ENCODE peak calls at places on chromosomes 5 and 9, in ten cellular contexts. One of them, this sample, is unnamed. For H3K36me3, the result is how much of the 10 kb centered on the place peaks cover.

GRCh38 chr5:112709416-112709815 is 28.3 kb upstream of the APC start:
- DNase-seq in OCI-LY7: no peak
- DNase-seq in SJSA1: no peak
- DNase-seq in MM.1S: no peak
- DNase-seq in ovary: no peak
- DNase-seq in astrocyte: peak
- DNase-seq in cardiac muscle cell: no peak
- DNase-seq in HCT116: no peak
- DNase-seq in pancreas: no peak
- DNase-seq in body of pancreas: no peak
- DNase-seq in this sample: peak

GRCh38 chr9:120608421-120608820 is 28.5 kb upstream of the CDK5RAP2 start:
- DNase-seq in SJSA1: no peak
- DNase-seq in pancreas: no peak
- DNase-seq in ovary: no peak
- DNase-seq in OCI-LY7: no peak
- DNase-seq in astrocyte: peak
- DNase-seq in HCT116: no peak
- DNase-seq in cardiac muscle cell: no peak
- DNase-seq in MM.1S: no peak
- DNase-seq in body of pancreas: no peak
- DNase-seq in this sample: peak

GRCh38 chr5:1298067-1298551 is 3.2 kb upstream of the TERT start:
- DNase-seq in MM.1S: no peak
- DNase-seq in SJSA1: peak
- DNase-seq in astrocyte: no peak
- DNase-seq in pancreas: peak
- DNase-seq in cardiac muscle cell: no peak
- DNase-seq in ovary: no peak
- DNase-seq in OCI-LY7: no peak
- DNase-seq in body of pancreas: no peak
- DNase-seq in HCT116: no peak
- DNase-seq in this sample: no peak

GRCh38 chr9:7691909-7692308 is 107.7 kb downstream of the DMAC1 start:
- DNase-seq in body of pancreas: no peak
- DNase-seq in HCT116: no peak
- DNase-seq in astrocyte: no peak
- DNase-seq in pancreas: no peak
- DNase-seq in MM.1S: no peak
- DNase-seq in OCI-LY7: no peak
- DNase-seq in cardiac muscle cell: no peak
- DNase-seq in SJSA1: no peak
- DNase-seq in ovary: no peak
- DNase-seq in this sample: no peak

GRCh38 chr5:123180178-123180577 is 91.1 kb downstream of the PRDM6 start:
- DNase-seq in SJSA1: no peak
- DNase-seq in HCT116: no peak
- DNase-seq in MM.1S: no peak
- DNase-seq in pancreas: no peak
- DNase-seq in ovary: no peak
- DNase-seq in body of pancreas: no peak
- DNase-seq in cardiac muscle cell: no peak
- DNase-seq in astrocyte: peak
- DNase-seq in OCI-LY7: no peak
- DNase-seq in this sample: peak

GRCh38 chr9:97411789-97412627 is at the start of gene TDRD7:
- DNase-seq in ovary: peak
- DNase-seq in SJSA1: peak
- DNase-seq in HCT116: peak
- DNase-seq in MM.1S: peak
- DNase-seq in cardiac muscle cell: peak
- DNase-seq in body of pancreas: peak
- DNase-seq in astrocyte: peak
- DNase-seq in pancreas: peak
- DNase-seq in OCI-LY7: peak
- DNase-seq in this sample: peak

GRCh38 chr5:125461641-125462072 is 715.2 kb upstream of the ZNF608 start:
- DNase-seq in pancreas: no peak
- DNase-seq in body of pancreas: no peak
- DNase-seq in MM.1S: no peak
- DNase-seq in astrocyte: peak
- DNase-seq in OCI-LY7: no peak
- DNase-seq in HCT116: no peak
- DNase-seq in SJSA1: no peak
- DNase-seq in ovary: no peak
- DNase-seq in cardiac muscle cell: no peak
- DNase-seq in this sample: no peak

GRCh38 chr9:72952914-72953313 is at the start of gene ALDH1A1:
- DNase-seq in pancreas: no peak
- DNase-seq in SJSA1: no peak
- DNase-seq in cardiac muscle cell: peak
- DNase-seq in MM.1S: no peak
- DNase-seq in ovary: peak
- DNase-seq in OCI-LY7: peak
- DNase-seq in astrocyte: no peak
- DNase-seq in body of pancreas: peak
- DNase-seq in HCT116: no peak
- DNase-seq in this sample: no peak

GRCh38 chr5:100863736-100864135 is 39.3 kb downstream of the ST8SIA4 start:
- DNase-seq in ovary: no peak
- DNase-seq in HCT116: no peak
- DNase-seq in pancreas: no peak
- DNase-seq in cardiac muscle cell: no peak
- DNase-seq in astrocyte: no peak
- DNase-seq in SJSA1: no peak
- DNase-seq in MM.1S: no peak
- DNase-seq in OCI-LY7: no peak
- DNase-seq in body of pancreas: no peak
- DNase-seq in this sample: no peak

GRCh38 chr9:99353408-99353807 is 131.3 kb downstream of the SEC61B start:
- DNase-seq in SJSA1: no peak
- DNase-seq in MM.1S: no peak
- DNase-seq in HCT116: no peak
- DNase-seq in astrocyte: peak
- DNase-seq in body of pancreas: peak
- DNase-seq in ovary: no peak
- DNase-seq in OCI-LY7: no peak
- DNase-seq in pancreas: no peak
- DNase-seq in cardiac muscle cell: no peak
- DNase-seq in this sample: peak

GRCh38 chr9:130053504-130054427 is at the start of gene GPR107:
- DNase-seq in SJSA1: peak
- DNase-seq in ovary: peak
- DNase-seq in HCT116: peak
- DNase-seq in OCI-LY7: peak
- DNase-seq in MM.1S: peak
- DNase-seq in astrocyte: peak
- DNase-seq in cardiac muscle cell: peak
- DNase-seq in body of pancreas: peak
- DNase-seq in pancreas: peak
- DNase-seq in this sample: peak

GRCh38 chr5:60698316-60698715 is 1.6 kb downstream of the DEPDC1B start:
- DNase-seq in pancreas: no peak
- DNase-seq in astrocyte: no peak
- DNase-seq in HCT116: no peak
- DNase-seq in SJSA1: no peak
- DNase-seq in ovary: no peak
- DNase-seq in cardiac muscle cell: no peak
- DNase-seq in OCI-LY7: no peak
- DNase-seq in body of pancreas: no peak
- DNase-seq in MM.1S: no peak
- DNase-seq in this sample: peak

GRCh38 chr5:122424211-122424610 is 112.2 kb downstream of the SNCAIP start:
- DNase-seq in pancreas: no peak
- DNase-seq in HCT116: no peak
- DNase-seq in SJSA1: no peak
- DNase-seq in MM.1S: no peak
- DNase-seq in astrocyte: no peak
- DNase-seq in OCI-LY7: no peak
- DNase-seq in ovary: no peak
- DNase-seq in body of pancreas: no peak
- DNase-seq in cardiac muscle cell: no peak
- DNase-seq in this sample: no peak

GRCh38 chr9:114893622-114894021 is 36.8 kb downstream of the TNFSF8 start:
- DNase-seq in MM.1S: no peak
- DNase-seq in cardiac muscle cell: no peak
- DNase-seq in HCT116: no peak
- DNase-seq in body of pancreas: no peak
- DNase-seq in ovary: no peak
- DNase-seq in SJSA1: no peak
- DNase-seq in pancreas: no peak
- DNase-seq in OCI-LY7: no peak
- DNase-seq in astrocyte: peak
- DNase-seq in this sample: peak

DNA sequence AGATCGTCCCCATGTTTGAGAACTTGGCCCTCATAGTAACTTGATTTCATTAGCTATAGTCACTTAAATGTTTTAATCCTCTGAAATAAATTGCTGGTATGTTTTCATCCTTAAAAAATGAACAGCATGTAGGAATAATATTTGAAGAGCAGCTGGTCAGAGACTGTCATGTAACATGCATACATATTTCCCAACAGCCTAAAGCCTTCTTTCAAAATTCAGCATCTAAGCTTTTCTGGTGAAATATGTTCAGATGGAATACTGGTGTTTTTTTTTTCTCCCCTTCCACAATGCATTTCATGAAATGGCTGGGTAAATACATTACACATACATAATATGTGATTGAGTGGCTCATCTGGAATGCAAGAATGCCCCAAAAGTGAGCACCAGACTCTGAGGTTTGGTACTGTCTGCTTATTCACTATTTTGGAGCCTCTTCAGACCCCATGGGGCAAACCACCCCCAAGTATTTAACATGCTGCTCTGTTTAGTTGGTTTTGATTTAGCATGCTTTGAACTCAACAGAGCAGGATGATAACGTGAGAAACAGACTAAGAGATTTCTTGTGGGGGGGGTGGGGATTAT is 94.0 kb downstream of the SMARCA2 start:
- DNase-seq in ovary: no peak
- DNase-seq in body of pancreas: no peak
- DNase-seq in HCT116: no peak
- DNase-seq in SJSA1: no peak
- DNase-seq in OCI-LY7: no peak
- DNase-seq in MM.1S: no peak
- DNase-seq in pancreas: no peak
- DNase-seq in astrocyte: peak
- DNase-seq in cardiac muscle cell: no peak
- DNase-seq in this sample: peak
- H3K36me3 ChIP-seq in ovary: under half
- H3K36me3 ChIP-seq in body of pancreas: under half
- H3K36me3 ChIP-seq in HCT116: under half
- H3K36me3 ChIP-seq in SJSA1: under half
- H3K36me3 ChIP-seq in OCI-LY7: half or more
- H3K36me3 ChIP-seq in MM.1S: under half
- H3K36me3 ChIP-seq in pancreas: under half
- H3K36me3 ChIP-seq in astrocyte: under half
- H3K36me3 ChIP-seq in cardiac muscle cell: under half
- H3K36me3 ChIP-seq in this sample: under half

GRCh38 chr9:107523539-107523938 is 34.0 kb upstream of the KLF4 start:
- DNase-seq in body of pancreas: no peak
- DNase-seq in SJSA1: no peak
- DNase-seq in ovary: no peak
- DNase-seq in astrocyte: no peak
- DNase-seq in MM.1S: no peak
- DNase-seq in cardiac muscle cell: no peak
- DNase-seq in pancreas: no peak
- DNase-seq in HCT116: no peak
- DNase-seq in OCI-LY7: no peak
- DNase-seq in this sample: no peak
- H3K4me3 ChIP-seq in body of pancreas: no peak
- H3K4me3 ChIP-seq in SJSA1: no peak
- H3K4me3 ChIP-seq in ovary: no peak
- H3K4me3 ChIP-seq in astrocyte: no peak
- H3K4me3 ChIP-seq in MM.1S: no peak
- H3K4me3 ChIP-seq in cardiac muscle cell: no peak
- H3K4me3 ChIP-seq in pancreas: no peak
- H3K4me3 ChIP-seq in HCT116: no peak
- H3K4me3 ChIP-seq in OCI-LY7: no peak
- H3K4me3 ChIP-seq in this sample: no peak

GRCh38 chr5:177093803-177094202 is 7.1 kb downstream of the FGFR4 start:
- DNase-seq in astrocyte: no peak
- DNase-seq in OCI-LY7: no peak
- DNase-seq in SJSA1: no peak
- DNase-seq in body of pancreas: no peak
- DNase-seq in ovary: no peak
- DNase-seq in MM.1S: no peak
- DNase-seq in pancreas: no peak
- DNase-seq in HCT116: no peak
- DNase-seq in cardiac muscle cell: no peak
- DNase-seq in this sample: no peak
- H3K36me3 ChIP-seq in astrocyte: under half
- H3K36me3 ChIP-seq in OCI-LY7: under half
- H3K36me3 ChIP-seq in SJSA1: under half
- H3K36me3 ChIP-seq in body of pancreas: under half
- H3K36me3 ChIP-seq in ovary: under half
- H3K36me3 ChIP-seq in MM.1S: under half
- H3K36me3 ChIP-seq in pancreas: under half
- H3K36me3 ChIP-seq in HCT116: under half
- H3K36me3 ChIP-seq in cardiac muscle cell: under half
- H3K36me3 ChIP-seq in this sample: under half

GRCh38 chr9:101403886-101404285 is 5.2 kb downstream of the ZNF189 start:
- DNase-seq in pancreas: no peak
- DNase-seq in MM.1S: no peak
- DNase-seq in cardiac muscle cell: no peak
- DNase-seq in SJSA1: no peak
- DNase-seq in ovary: no peak
- DNase-seq in OCI-LY7: no peak
- DNase-seq in astrocyte: no peak
- DNase-seq in body of pancreas: no peak
- DNase-seq in HCT116: no peak
- DNase-seq in this sample: no peak

GRCh38 chr9:101409079-101409477 is 10.4 kb downstream of the ZNF189 start:
- DNase-seq in astrocyte: no peak
- DNase-seq in pancreas: no peak
- DNase-seq in ovary: no peak
- DNase-seq in SJSA1: no peak
- DNase-seq in OCI-LY7: no peak
- DNase-seq in HCT116: no peak
- DNase-seq in MM.1S: no peak
- DNase-seq in cardiac muscle cell: no peak
- DNase-seq in body of pancreas: no peak
- DNase-seq in this sample: peak

DNA sequence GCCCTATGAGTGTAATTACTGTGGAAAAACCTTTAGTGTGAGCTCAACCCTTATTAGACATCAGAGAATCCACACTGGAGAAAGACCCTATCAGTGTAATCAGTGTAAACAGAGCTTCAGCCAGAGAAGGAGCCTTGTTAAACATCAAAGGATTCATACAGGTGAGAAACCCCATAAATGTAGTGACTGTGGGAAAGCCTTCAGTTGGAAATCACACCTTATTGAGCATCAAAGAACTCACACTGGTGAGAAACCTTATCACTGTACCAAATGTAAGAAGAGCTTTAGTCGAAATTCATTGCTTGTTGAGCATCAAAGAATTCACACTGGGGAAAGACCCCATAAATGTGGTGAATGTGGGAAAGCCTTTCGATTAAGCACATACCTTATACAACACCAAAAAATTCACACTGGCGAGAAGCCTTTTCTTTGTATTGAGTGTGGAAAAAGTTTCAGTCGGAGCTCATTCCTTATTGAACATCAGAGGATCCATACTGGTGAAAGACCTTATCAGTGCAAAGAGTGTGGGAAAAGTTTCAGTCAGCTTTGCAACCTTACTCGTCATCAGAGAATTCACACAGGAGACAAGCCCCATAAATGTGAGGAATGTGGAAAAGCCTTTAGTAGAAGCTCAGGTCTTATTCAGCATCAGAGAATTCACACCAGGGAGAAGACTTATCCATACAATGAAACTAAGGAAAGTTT is 9.9 kb downstream of the ZNF189 start:
- DNase-seq in ovary: no peak
- DNase-seq in astrocyte: no peak
- DNase-seq in SJSA1: no peak
- DNase-seq in MM.1S: no peak
- DNase-seq in OCI-LY7: no peak
- DNase-seq in HCT116: no peak
- DNase-seq in body of pancreas: no peak
- DNase-seq in pancreas: no peak
- DNase-seq in cardiac muscle cell: no peak
- DNase-seq in this sample: no peak
- H3K4me3 ChIP-seq in ovary: no peak
- H3K4me3 ChIP-seq in astrocyte: no peak
- H3K4me3 ChIP-seq in SJSA1: no peak
- H3K4me3 ChIP-seq in MM.1S: no peak
- H3K4me3 ChIP-seq in OCI-LY7: no peak
- H3K4me3 ChIP-seq in HCT116: no peak
- H3K4me3 ChIP-seq in body of pancreas: no peak
- H3K4me3 ChIP-seq in pancreas: no peak
- H3K4me3 ChIP-seq in cardiac muscle cell: no peak
- H3K4me3 ChIP-seq in this sample: no peak